ENCODE peak calls at places on chromosomes 11 and 22, in six cellular contexts. L is PC-9, N is GM23338, S is small intestine, H is psoas muscle, M is A549. G is an unnamed sample.

GRCh38 chr22:29625090-29625825 is 21.8 kb downstream of the NF2 start:
- DNase-seq in L (peak; percentile 75), N (peak; percentile 61), S (peak; percentile 54), H (peak; percentile 65), M (peak; percentile 38), G (peak; percentile 46)

GRCh38 chr11:2572491-2573239 is 127.1 kb downstream of the KCNQ1OT1 start:
- DNase-seq in L (no peak), N (no peak), S (no peak), H (peak; percentile 30), M (no peak), G (no peak)

GRCh38 chr11:66744485-66745355 is 15.7 kb upstream of the SPTBN2 start:
- DNase-seq in L (peak; percentile 74), N (peak; percentile 78), S (peak; percentile 88), H (peak; percentile 90), M (peak; percentile 94), G (peak; percentile 79)

GRCh38 chr22:44972363-44973083 is 37.3 kb downstream of the PHF21B start:
- DNase-seq in L (no peak), N (no peak), S (no peak), H (no peak), M (no peak), G (no peak)

GRCh38 chr11:69294621-69295078 is 695 bp downstream of the MYEOV start:
- DNase-seq in L (peak; percentile 63), N (no peak), S (no peak), H (no peak), M (no peak), G (no peak)

GRCh38 chr11:96424693-96425092 is 34.9 kb downstream of the JRKL start:
- DNase-seq in L (peak; percentile 75), N (no peak), S (no peak), H (no peak), M (no peak), G (no peak)

GRCh38 chr11:125081098-125081798 is 18.1 kb downstream of the SLC37A2 start:
- DNase-seq in L (no peak), N (no peak), S (no peak), H (no peak), M (no peak), G (no peak)

GRCh38 chr11:89566972-89567371 is 75.8 kb upstream of the NOX4 start:
- DNase-seq in L (no peak), N (no peak), S (no peak), H (no peak), M (no peak), G (no peak)

GRCh38 chr11:6626971-6627761 is 7.9 kb upstream of the TPP1 start:
- DNase-seq in L (no peak), N (no peak), S (no peak), H (no peak), M (no peak), G (peak; percentile 64)

GRCh38 chr11:86063536-86063935 is 5.3 kb downstream of the PICALM start:
- DNase-seq in L (peak; percentile 75), N (no peak), S (no peak), H (no peak), M (no peak), G (no peak)
- H3K27ac ChIP-seq in L (peak overlapping the region; percentile 30), N (no peak overlapping the region), S (no peak overlapping the region), H (peak overlapping the region; percentile 98), M (no peak overlapping the region), G (peak overlapping the region; percentile 36)

GRCh38 chr11:120549346-120549745 is 37.8 kb downstream of the GRIK4 start:
- DNase-seq in L (no peak), N (no peak), S (no peak), H (no peak), M (no peak), G (no peak)

GRCh38 chr11:120547301-120547700 is 35.8 kb downstream of the GRIK4 start:
- DNase-seq in L (no peak), N (no peak), S (no peak), H (no peak), M (no peak), G (no peak)

GRCh38 chr11:120547871-120548681 is 36.5 kb downstream of the GRIK4 start:
- DNase-seq in L (peak; percentile 88), N (peak; percentile 59), S (peak; percentile 52), H (peak; percentile 90), M (peak; percentile 32), G (peak; percentile 80)

GRCh38 chr11:120550007-120550406 is 38.5 kb downstream of the GRIK4 start:
- DNase-seq in L (no peak), N (no peak), S (no peak), H (no peak), M (no peak), G (no peak)

GRCh38 chr11:120548682-120549209 is 37.2 kb downstream of the GRIK4 start:
- DNase-seq in L (no peak), N (no peak), S (no peak), H (no peak), M (no peak), G (no peak)
- H3K27ac ChIP-seq in L (no peak overlapping the region), N (no peak overlapping the region), S (no peak overlapping the region), H (peak overlapping the region; percentile 66), M (no peak overlapping the region), G (peak overlapping the region; percentile 86)

GRCh38 chr11:47003180-47003877 is 66.8 kb downstream of the CSTPP1 start:
- DNase-seq in L (no peak), N (no peak), S (no peak), H (no peak), M (no peak), G (no peak)

GRCh38 chr11:47001666-47002285 is 65.2 kb downstream of the CSTPP1 start:
- DNase-seq in L (no peak), N (peak; percentile 27), S (no peak), H (no peak), M (no peak), G (no peak)

GRCh38 chr11:47002366-47002765 is 65.8 kb downstream of the CSTPP1 start:
- DNase-seq in L (no peak), N (no peak), S (no peak), H (no peak), M (no peak), G (no peak)

GRCh38 chr11:47005441-47005840 is 68.9 kb downstream of the CSTPP1 start:
- DNase-seq in L (no peak), N (no peak), S (peak; percentile 31), H (no peak), M (no peak), G (no peak)

DNA sequence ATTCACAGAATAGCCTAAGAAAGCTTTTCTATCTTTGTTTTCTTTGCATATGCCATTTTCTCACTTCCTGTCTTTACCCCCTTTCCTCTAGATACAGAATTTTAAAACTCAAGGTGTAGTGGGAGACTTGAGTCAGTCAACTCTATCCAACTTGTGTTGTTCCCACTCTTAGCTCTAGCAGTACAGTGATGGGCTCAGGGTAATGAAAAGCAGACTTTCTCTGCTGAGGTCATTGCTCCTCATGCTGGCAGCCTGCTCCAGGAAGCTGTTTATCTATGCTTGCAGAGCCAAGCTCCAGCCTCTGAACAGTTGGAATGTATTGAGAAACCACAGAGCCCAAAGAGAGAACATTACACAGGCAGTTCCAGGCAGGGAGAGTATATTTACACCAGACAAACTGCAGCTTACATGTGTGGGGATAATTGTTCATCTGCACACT is 68.1 kb downstream of the CSTPP1 start:
- DNase-seq in L (peak; percentile 68), N (no peak), S (peak; percentile 79), H (peak; percentile 86), M (no peak), G (peak; percentile 24)
- H3K27ac ChIP-seq in L (no peak overlapping the region), N (no peak overlapping the region), S (no peak overlapping the region), H (peak overlapping the region; percentile 77), M (no peak overlapping the region), G (peak overlapping the region; percentile 70)

DNA sequence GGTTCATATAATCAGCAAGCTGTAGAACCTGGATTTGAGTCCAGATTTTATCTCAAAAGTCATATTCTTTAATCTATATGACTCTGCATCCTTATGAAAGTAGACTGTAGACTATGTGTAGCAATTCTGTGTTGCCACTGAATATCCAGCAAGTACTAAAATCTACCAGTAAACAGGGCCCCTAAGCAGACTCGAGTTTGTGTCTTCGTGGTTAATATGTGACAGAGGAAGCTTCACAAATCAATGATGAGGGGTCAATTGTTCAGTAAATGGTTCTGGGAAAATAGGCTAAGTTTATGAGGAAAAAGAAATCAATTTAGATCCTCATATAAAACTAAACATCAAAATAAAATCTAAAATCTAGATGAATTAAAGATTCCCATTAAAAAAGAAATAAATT is 648.5 kb upstream of the KIRREL3 start:
- DNase-seq in L (no peak), N (no peak), S (no peak), H (no peak), M (no peak), G (no peak)
- H3K27ac ChIP-seq in L (no peak overlapping the region), N (no peak overlapping the region), S (no peak overlapping the region), H (no peak overlapping the region), M (no peak overlapping the region), G (no peak overlapping the region)

GRCh38 chr11:11813288-11813962 is 28.3 kb upstream of the USP47 start:
- DNase-seq in L (peak; percentile 79), N (no peak), S (peak; percentile 67), H (no peak), M (peak; percentile 45), G (no peak)
- H3K27ac ChIP-seq in L (peak overlapping the region; percentile 71), N (no peak overlapping the region), S (no peak overlapping the region), H (peak overlapping the region; percentile 66), M (peak overlapping the region; percentile 78), G (no peak overlapping the region)

GRCh38 chr22:37740455-37741311 is 43.8 kb downstream of the TRIOBP start:
- DNase-seq in L (no peak), N (no peak), S (no peak), H (no peak), M (no peak), G (no peak)
- H3K27ac ChIP-seq in L (no peak overlapping the region), N (no peak overlapping the region), S (no peak overlapping the region), H (no peak overlapping the region), M (peak overlapping the region; percentile 49), G (no peak overlapping the region)

GRCh38 chr11:62646825-62647608 is 604 bp upstream of the GANAB start:
- DNase-seq in L (no peak), N (no peak), S (no peak), H (no peak), M (no peak), G (no peak)
- H3K27ac ChIP-seq in L (no peak overlapping the region), N (no peak overlapping the region), S (no peak overlapping the region), H (peak overlapping the region; percentile 97), M (no peak overlapping the region), G (peak overlapping the region; percentile 63)

DNA sequence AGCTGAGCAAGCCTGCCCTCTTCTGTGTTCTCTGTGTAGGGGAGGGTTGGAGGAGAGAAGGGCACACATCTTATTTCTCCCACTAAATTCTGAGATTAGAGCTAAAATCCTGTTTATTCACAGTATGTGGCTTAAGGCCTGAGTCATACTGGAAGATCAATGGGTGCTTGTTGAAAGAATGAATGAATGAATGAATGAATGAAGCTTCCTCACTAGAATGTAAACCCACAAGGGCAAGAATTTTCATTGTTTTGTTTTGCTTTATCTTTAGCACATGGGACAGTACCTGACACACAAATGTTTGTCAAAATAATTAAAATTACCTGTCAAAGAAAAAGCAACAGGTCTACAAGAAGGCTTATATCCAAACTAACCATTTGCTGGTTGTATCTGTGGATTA is 50.6 kb upstream of the PAK1 start:
- DNase-seq in L (no peak), N (no peak), S (no peak), H (no peak), M (no peak), G (no peak)
- H3K27ac ChIP-seq in L (no peak overlapping the region), N (no peak overlapping the region), S (no peak overlapping the region), H (no peak overlapping the region), M (no peak overlapping the region), G (peak overlapping the region; percentile 56)